ENCODE peak calls at places on chromosomes 7 and 10, in seven cellular contexts. One of them, this sample, is unnamed.

GRCh38 chr7:142508251-142508650 is 241.0 kb upstream of the PRSS1 start:
- DNase-seq in H1: no peak
- DNase-seq in GM12878: no peak
- DNase-seq in K562: no peak
- DNase-seq in HCT116: peak
- DNase-seq in HepG2: no peak
- DNase-seq in SK-N-SH: no peak
- DNase-seq in this sample: no peak

GRCh38 chr7:16847381-16847860 is 34.4 kb downstream of the AGR3 start:
- DNase-seq in GM12878: no peak
- DNase-seq in SK-N-SH: no peak
- DNase-seq in H1: no peak
- DNase-seq in HepG2: peak
- DNase-seq in K562: no peak
- DNase-seq in HCT116: no peak
- DNase-seq in this sample: peak

GRCh38 chr7:19707240-19707639 is 1.6 kb downstream of the POLR1F start:
- DNase-seq in GM12878: no peak
- DNase-seq in SK-N-SH: no peak
- DNase-seq in H1: no peak
- DNase-seq in HepG2: peak
- DNase-seq in HCT116: no peak
- DNase-seq in K562: peak
- DNase-seq in this sample: no peak

GRCh38 chr7:376306-376969 is 86.5 kb downstream of the FOXL3 start:
- DNase-seq in K562: no peak
- DNase-seq in HCT116: no peak
- DNase-seq in SK-N-SH: peak
- DNase-seq in H1: no peak
- DNase-seq in GM12878: no peak
- DNase-seq in HepG2: no peak
- DNase-seq in this sample: no peak

GRCh38 chr10:11328264-11329054 is 283.0 kb downstream of the USP6NL start:
- DNase-seq in SK-N-SH: no peak
- DNase-seq in GM12878: no peak
- DNase-seq in H1: no peak
- DNase-seq in K562: no peak
- DNase-seq in HCT116: no peak
- DNase-seq in HepG2: no peak
- DNase-seq in this sample: no peak

GRCh38 chr7:157872447-157872846 is 535.6 kb downstream of the DNAJB6 start:
- DNase-seq in K562: no peak
- DNase-seq in HCT116: no peak
- DNase-seq in GM12878: no peak
- DNase-seq in HepG2: no peak
- DNase-seq in H1: no peak
- DNase-seq in SK-N-SH: no peak
- DNase-seq in this sample: no peak

GRCh38 chr7:123682690-123683089 is 27.0 kb downstream of the LMOD2 start:
- DNase-seq in K562: peak
- DNase-seq in SK-N-SH: no peak
- DNase-seq in HepG2: peak
- DNase-seq in GM12878: no peak
- DNase-seq in HCT116: peak
- DNase-seq in H1: no peak
- DNase-seq in this sample: no peak

GRCh38 chr7:1053816-1054370 is 9.5 kb downstream of the GPR146 start:
- DNase-seq in GM12878: no peak
- DNase-seq in K562: no peak
- DNase-seq in HepG2: no peak
- DNase-seq in H1: no peak
- DNase-seq in HCT116: no peak
- DNase-seq in SK-N-SH: no peak
- DNase-seq in this sample: no peak

GRCh38 chr10:89163265-89163995 is 43.7 kb downstream of the CH25H start:
- DNase-seq in GM12878: peak
- DNase-seq in SK-N-SH: no peak
- DNase-seq in HepG2: no peak
- DNase-seq in HCT116: no peak
- DNase-seq in K562: no peak
- DNase-seq in H1: no peak
- DNase-seq in this sample: no peak

GRCh38 chr10:3622845-3623621 is 162.0 kb downstream of the KLF6 start:
- DNase-seq in GM12878: peak
- DNase-seq in H1: no peak
- DNase-seq in SK-N-SH: no peak
- DNase-seq in HCT116: no peak
- DNase-seq in K562: no peak
- DNase-seq in HepG2: no peak
- DNase-seq in this sample: no peak

GRCh38 chr7:17640730-17641377 is 299.4 kb downstream of the SNX13 start:
- DNase-seq in HepG2: peak
- DNase-seq in H1: no peak
- DNase-seq in GM12878: no peak
- DNase-seq in HCT116: peak
- DNase-seq in K562: peak
- DNase-seq in SK-N-SH: peak
- DNase-seq in this sample: peak

GRCh38 chr7:15594461-15594860 is 32.6 kb upstream of the AGMO start:
- DNase-seq in SK-N-SH: no peak
- DNase-seq in HCT116: no peak
- DNase-seq in K562: no peak
- DNase-seq in GM12878: no peak
- DNase-seq in H1: no peak
- DNase-seq in HepG2: no peak
- DNase-seq in this sample: peak

GRCh38 chr10:72658696-72659400 is 33.0 kb upstream of the MICU1 start:
- DNase-seq in HepG2: no peak
- DNase-seq in H1: no peak
- DNase-seq in SK-N-SH: no peak
- DNase-seq in HCT116: no peak
- DNase-seq in K562: no peak
- DNase-seq in GM12878: no peak
- DNase-seq in this sample: no peak

DNA sequence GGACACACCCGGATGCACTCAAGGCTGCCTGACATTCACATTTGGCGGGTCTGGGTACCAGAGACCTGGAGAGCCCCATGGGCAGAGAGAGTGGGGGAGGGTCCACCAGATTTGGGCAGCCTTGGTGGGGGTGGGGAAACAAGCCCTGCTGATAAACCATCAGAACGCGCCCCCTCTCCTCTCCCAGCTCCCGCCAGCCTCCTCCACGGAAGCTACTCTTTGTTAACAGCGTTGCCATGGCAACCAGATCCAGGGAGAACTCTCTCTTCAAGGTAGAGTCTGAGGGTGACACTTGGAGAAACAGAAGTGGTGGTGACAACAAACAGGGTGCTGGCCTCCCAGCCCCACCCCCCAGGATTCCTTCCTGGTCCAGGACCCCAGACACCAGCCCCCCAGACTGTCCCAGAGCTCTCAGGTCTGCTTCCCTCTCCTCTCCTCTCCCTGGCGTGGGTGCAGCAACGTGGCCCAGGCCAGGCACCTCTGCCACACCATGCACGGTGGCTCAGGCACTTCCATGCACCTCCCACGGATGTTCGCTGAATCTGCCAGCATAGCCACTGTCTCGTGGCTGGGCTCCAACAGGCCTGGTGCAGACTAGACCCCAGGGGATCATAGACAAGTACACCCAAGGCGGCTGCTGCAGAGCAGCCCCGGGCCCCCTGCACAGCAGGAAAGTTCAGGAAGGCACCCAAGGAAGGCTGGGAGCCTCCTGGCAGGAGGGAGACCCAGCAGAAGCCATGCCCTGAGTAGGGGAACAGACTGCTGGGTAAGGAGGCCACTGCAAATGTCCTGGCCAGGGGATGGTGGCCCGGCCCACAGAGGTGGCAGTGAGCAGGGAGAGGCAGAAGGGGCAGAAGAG is 4.6 kb downstream of the RASGEF1A start:
- DNase-seq in HCT116: no peak
- DNase-seq in SK-N-SH: peak
- DNase-seq in K562: no peak
- DNase-seq in H1: no peak
- DNase-seq in GM12878: no peak
- DNase-seq in HepG2: no peak
- DNase-seq in this sample: no peak
- TF ChIP-seq JUND in HCT116: no peak
- TF ChIP-seq JUND in SK-N-SH: no peak
- TF ChIP-seq JUND in K562: no peak
- TF ChIP-seq JUND in H1: no peak
- TF ChIP-seq JUND in GM12878: no peak
- TF ChIP-seq JUND in HepG2: no peak
- TF ChIP-seq JUND in this sample: no peak

DNA sequence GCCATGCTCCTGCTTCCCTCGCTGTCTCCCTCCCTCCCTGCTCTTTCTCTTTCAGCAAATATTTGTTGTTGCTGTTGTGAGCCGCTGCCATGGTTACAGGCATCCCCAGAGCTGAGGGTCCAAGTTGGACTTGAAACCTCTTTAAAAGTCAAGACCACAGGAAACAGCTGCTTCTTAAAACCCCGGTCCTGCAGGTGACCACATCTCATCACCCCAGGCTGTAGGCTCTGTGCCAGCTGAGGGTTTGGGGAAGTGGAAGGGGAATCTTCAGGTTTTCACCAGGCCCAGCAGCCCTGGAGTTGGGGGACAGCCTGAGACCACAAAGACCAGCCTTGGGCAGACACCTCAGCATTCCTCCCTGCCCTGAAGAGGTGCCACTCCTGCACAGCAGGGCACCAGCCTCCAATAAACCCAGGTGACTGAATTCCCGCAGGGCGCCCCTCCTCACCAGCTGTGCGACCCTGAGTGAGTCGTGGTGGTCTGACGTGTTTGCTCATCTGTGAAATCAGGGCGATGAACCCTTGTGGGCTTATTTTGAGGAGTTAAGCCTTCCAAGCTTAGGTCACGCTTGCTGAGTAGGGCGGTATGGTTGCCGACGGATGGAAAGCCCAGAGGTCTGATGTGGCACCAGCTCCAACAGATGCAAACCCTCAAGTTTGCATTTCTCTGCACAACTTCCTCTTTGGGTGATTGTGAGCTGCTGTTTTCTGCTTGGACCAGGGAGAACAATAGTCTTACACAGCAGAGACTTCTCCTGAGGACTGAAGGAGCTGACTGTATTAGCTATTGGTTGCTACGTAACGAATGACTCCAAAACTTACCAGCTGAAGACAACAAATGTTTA is 24.8 kb downstream of the NPTX2 start:
- DNase-seq in HCT116: no peak
- DNase-seq in H1: no peak
- DNase-seq in SK-N-SH: no peak
- DNase-seq in K562: no peak
- DNase-seq in GM12878: peak
- DNase-seq in HepG2: peak
- DNase-seq in this sample: no peak
- TF ChIP-seq JUND in HCT116: no peak
- TF ChIP-seq JUND in H1: no peak
- TF ChIP-seq JUND in SK-N-SH: no peak
- TF ChIP-seq JUND in K562: no peak
- TF ChIP-seq JUND in GM12878: no peak
- TF ChIP-seq JUND in HepG2: no peak
- TF ChIP-seq JUND in this sample: no peak

GRCh38 chr10:35511649-35512048 is 93.5 kb upstream of the GJD4 start:
- DNase-seq in SK-N-SH: no peak
- DNase-seq in H1: no peak
- DNase-seq in HCT116: no peak
- DNase-seq in HepG2: no peak
- DNase-seq in K562: no peak
- DNase-seq in GM12878: no peak
- DNase-seq in this sample: no peak
- TF ChIP-seq JUND in SK-N-SH: no peak
- TF ChIP-seq JUND in H1: no peak
- TF ChIP-seq JUND in HCT116: no peak
- TF ChIP-seq JUND in HepG2: no peak
- TF ChIP-seq JUND in K562: no peak
- TF ChIP-seq JUND in GM12878: no peak
- TF ChIP-seq JUND in this sample: no peak

GRCh38 chr7:74502216-74502891 is 48.6 kb downstream of the GTF2IRD1 start:
- DNase-seq in GM12878: no peak
- DNase-seq in H1: no peak
- DNase-seq in HepG2: no peak
- DNase-seq in SK-N-SH: no peak
- DNase-seq in K562: no peak
- DNase-seq in HCT116: no peak
- DNase-seq in this sample: peak
- TF ChIP-seq JUND in GM12878: no peak
- TF ChIP-seq JUND in H1: no peak
- TF ChIP-seq JUND in HepG2: no peak
- TF ChIP-seq JUND in SK-N-SH: no peak
- TF ChIP-seq JUND in K562: no peak
- TF ChIP-seq JUND in HCT116: no peak
- TF ChIP-seq JUND in this sample: no peak

GRCh38 chr10:102534333-102534732 is 30.6 kb downstream of the SUFU start:
- DNase-seq in SK-N-SH: no peak
- DNase-seq in K562: no peak
- DNase-seq in GM12878: no peak
- DNase-seq in H1: no peak
- DNase-seq in HepG2: no peak
- DNase-seq in HCT116: no peak
- DNase-seq in this sample: no peak
- TF ChIP-seq JUND in SK-N-SH: no peak
- TF ChIP-seq JUND in K562: no peak
- TF ChIP-seq JUND in GM12878: no peak
- TF ChIP-seq JUND in H1: no peak
- TF ChIP-seq JUND in HepG2: no peak
- TF ChIP-seq JUND in HCT116: no peak
- TF ChIP-seq JUND in this sample: no peak

DNA sequence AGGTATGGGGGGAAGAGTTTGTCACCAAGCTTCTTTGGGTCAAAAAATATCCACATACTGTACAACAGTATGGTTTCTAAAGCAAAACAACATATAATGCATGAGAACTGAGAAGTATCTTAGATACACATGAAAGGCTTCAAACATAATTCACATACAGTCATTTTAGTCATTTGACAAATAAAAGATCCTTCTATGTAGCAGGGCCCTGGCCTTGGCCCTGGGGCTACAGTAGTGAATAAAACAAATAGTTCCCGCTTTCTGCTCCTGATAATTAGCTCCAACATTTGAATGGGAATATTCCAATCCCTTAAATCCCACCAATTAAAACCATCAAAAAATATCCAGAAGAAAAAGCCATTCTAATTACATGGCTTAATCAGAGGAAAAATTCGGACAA is 51.3 kb downstream of the MALSU1 start:
- DNase-seq in K562: no peak
- DNase-seq in HCT116: no peak
- DNase-seq in HepG2: no peak
- DNase-seq in GM12878: no peak
- DNase-seq in H1: no peak
- DNase-seq in SK-N-SH: no peak
- DNase-seq in this sample: no peak
- TF ChIP-seq JUND in K562: no peak
- TF ChIP-seq JUND in HCT116: no peak
- TF ChIP-seq JUND in HepG2: no peak
- TF ChIP-seq JUND in GM12878: no peak
- TF ChIP-seq JUND in H1: no peak
- TF ChIP-seq JUND in SK-N-SH: no peak
- TF ChIP-seq JUND in this sample: no peak